ENCODE peak calls at places on chromosomes 2 and 18, in eight cellular contexts. M is transverse colon, A is HepG2, Y is tibial nerve, X is upper lobe of left lung, R is stomach, V is sigmoid colon, H is ovary. I is an unnamed sample.

GRCh38 chr2:824954-825353 is 125.7 kb upstream of the SNTG2 start:
- DNase-seq in X (no peak), R (no peak), M (no peak), Y (no peak), A (no peak), V (no peak), H (no peak), I (peak)

GRCh38 chr2:104378853-104379374 is 475.0 kb upstream of the POU3F3 start:
- DNase-seq in X (no peak), H (no peak), M (peak), V (no peak), R (no peak), Y (no peak), A (peak), I (peak)

GRCh38 chr2:200578778-200579177 is 7.0 kb upstream of the AOX1 start:
- DNase-seq in Y (no peak), M (no peak), H (no peak), V (no peak), R (no peak), X (no peak), A (peak), I (no peak)

GRCh38 chr2:94873362-94874276 is 2.4 kb downstream of the TEKT4 start:
- DNase-seq in A (no peak), V (no peak), X (no peak), R (no peak), H (peak), Y (no peak), M (no peak), I (no peak)

GRCh38 chr2:239326831-239327535 is 73.8 kb downstream of the HDAC4 start:
- DNase-seq in Y (no peak), X (no peak), M (no peak), V (peak), R (no peak), H (peak), A (no peak), I (no peak)

GRCh38 chr18:44819944-44820510 is 139.3 kb downstream of the SETBP1 start:
- DNase-seq in H (no peak), A (no peak), X (no peak), R (no peak), V (peak), M (no peak), Y (no peak), I (no peak)

GRCh38 chr2:120231974-120232635 is 8.9 kb upstream of the TMEM185B start:
- DNase-seq in V (peak), H (no peak), X (peak), A (no peak), Y (no peak), R (peak), M (peak), I (no peak)

GRCh38 chr2:112805542-112805941 is 21.2 kb upstream of the IL1A start:
- DNase-seq in A (no peak), M (no peak), Y (no peak), X (no peak), R (no peak), V (no peak), H (no peak), I (no peak)

DNA sequence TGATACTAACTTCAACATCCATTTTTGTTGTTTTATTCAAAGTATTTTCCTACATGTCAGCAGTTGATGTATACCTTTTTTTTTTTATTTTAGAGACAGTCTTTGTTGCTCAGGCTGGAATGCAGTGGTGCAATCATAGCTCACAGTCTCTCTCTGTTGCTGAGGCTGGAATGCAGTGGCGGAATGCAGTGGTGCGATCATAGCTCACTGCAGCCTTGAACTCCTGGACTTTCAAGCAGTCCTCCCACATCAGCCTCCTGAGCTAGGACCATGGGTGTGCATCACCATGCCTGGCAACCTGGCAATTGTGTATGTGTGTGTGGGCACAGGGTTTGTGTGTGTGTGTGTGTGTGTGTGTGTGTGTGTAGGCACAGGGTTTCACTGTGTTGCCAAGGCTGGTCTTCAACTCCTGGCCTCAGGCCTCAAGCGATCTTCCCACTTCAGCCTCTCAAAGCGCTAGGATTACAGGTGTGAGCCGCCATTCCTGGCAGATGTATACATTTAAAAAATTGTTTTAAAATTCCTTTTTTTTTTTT is 24.8 kb downstream of the SANBR start:
- DNase-seq in M (no peak), V (no peak), R (no peak), H (no peak), X (no peak), Y (no peak), A (peak), I (no peak)
- TF ChIP-seq EP300 in M (no peak), V (no peak), R (no peak), H (no peak), X (no peak), Y (no peak), A (peak), I (no peak)

GRCh38 chr2:73856214-73856613 is 27.5 kb downstream of the STAMBP start:
- DNase-seq in V (no peak), H (no peak), M (no peak), R (no peak), A (no peak), Y (no peak), X (no peak), I (no peak)
- TF ChIP-seq EP300 in V (no peak), H (no peak), M (no peak), R (no peak), A (no peak), Y (no peak), X (no peak), I (no peak)

GRCh38 chr2:150403457-150403856 is 84.0 kb downstream of the RND3 start:
- DNase-seq in A (no peak), H (no peak), M (no peak), Y (no peak), X (no peak), V (no peak), R (no peak), I (no peak)
- TF ChIP-seq EP300 in A (no peak), H (no peak), M (no peak), Y (no peak), X (no peak), V (no peak), R (no peak), I (no peak)

GRCh38 chr2:176056411-176056810 is 27.4 kb downstream of the EVX2 start:
- DNase-seq in M (no peak), X (no peak), A (no peak), H (no peak), V (no peak), Y (no peak), R (no peak), I (no peak)
- TF ChIP-seq EP300 in M (no peak), X (no peak), A (no peak), H (no peak), V (no peak), Y (no peak), R (no peak), I (no peak)